ENCODE peak calls at places on chromosomes 7 and 10, in six cellular contexts. R is T-helper 1 cell, M is GM03348, U is nucleus accumbens, O is cardiac muscle cell, P is amniotic stem cell. H is an unnamed sample.

GRCh38 chr7:33854951-33855350 is 50.4 kb upstream of the BMPER start:
- DNase-seq in O (peak; percentile 57), U (no peak), P (no peak), M (peak; percentile 74), R (no peak), H (no peak)

GRCh38 chr7:116353614-116354013 is 143.3 kb downstream of the TES start:
- DNase-seq in O (peak; percentile 71), M (no peak), R (no peak), U (no peak), P (no peak), H (no peak)

GRCh38 chr7:137919987-137920386 is 73.2 kb upstream of the DGKI start:
- DNase-seq in P (no peak), U (no peak), O (no peak), R (no peak), M (no peak), H (no peak)

GRCh38 chr7:2059964-2060700 is 172.6 kb downstream of the MAD1L1 start:
- DNase-seq in O (no peak), P (no peak), R (no peak), M (no peak), U (no peak), H (no peak)

GRCh38 chr10:62610649-62611229 is 193.8 kb upstream of the ADO start:
- DNase-seq in M (peak; percentile 85), O (peak; percentile 74), P (peak; percentile 1), R (peak; percentile 35), U (peak; percentile 18), H (no peak)

GRCh38 chr7:139916717-139917395 is 87.8 kb downstream of the TBXAS1 start:
- DNase-seq in U (no peak), P (no peak), O (no peak), R (no peak), M (no peak), H (no peak)

GRCh38 chr10:77680811-77681210 is 43.2 kb upstream of the KCNMA1 start:
- DNase-seq in R (no peak), O (no peak), M (no peak), P (no peak), U (no peak), H (no peak)

GRCh38 chr10:113745374-113745773 is 6.1 kb upstream of the PLEKHS1 start:
- DNase-seq in R (no peak), O (no peak), U (no peak), M (no peak), P (no peak), H (no peak)

GRCh38 chr7:155524018-155524556 is 22.3 kb downstream of the CNPY1 start:
- DNase-seq in R (no peak), M (no peak), U (no peak), O (no peak), P (no peak), H (no peak)

GRCh38 chr10:45181483-45181882 is 133.9 kb downstream of the OR13A1 start:
- DNase-seq in M (peak; percentile 61), R (no peak), O (peak; percentile 92), P (no peak), U (no peak), H (no peak)

GRCh38 chr7:3722396-3722846 is 421.4 kb downstream of the SDK1 start:
- DNase-seq in P (no peak), U (peak; percentile 33), M (no peak), O (peak; percentile 2), R (no peak), H (peak; percentile 13)

GRCh38 chr10:13100349-13101294 is 659 bp downstream of the OPTN start:
- DNase-seq in M (peak; percentile 36), O (peak; percentile 31), P (no peak), U (peak; percentile 36), R (no peak), H (no peak)

GRCh38 chr10:36531621-36532020 is 593.8 kb upstream of the ANKRD30A start:
- DNase-seq in M (no peak), R (no peak), U (no peak), O (no peak), P (no peak), H (no peak)

GRCh38 chr10:66215005-66215404 is 710.8 kb upstream of the LRRTM3 start:
- DNase-seq in M (peak; percentile 4), R (no peak), U (no peak), O (no peak), P (no peak), H (no peak)

GRCh38 chr10:554182-554848 is 135.2 kb downstream of the DIP2C start:
- DNase-seq in M (no peak), R (no peak), O (peak; percentile 12), U (no peak), P (no peak), H (no peak)

GRCh38 chr7:36129048-36129534 is 24.0 kb upstream of the EEPD1 start:
- DNase-seq in P (no peak), O (peak; percentile 65), M (peak; percentile 38), R (no peak), U (no peak), H (peak; percentile 9)

GRCh38 chr10:35353805-35354204 is 17.5 kb downstream of the CCNY start:
- DNase-seq in U (no peak), M (no peak), O (no peak), P (no peak), R (no peak), H (no peak)

GRCh38 chr10:49257159-49257558 is 41.8 kb upstream of the C10orf71 start:
- DNase-seq in R (no peak), M (no peak), O (no peak), P (no peak), U (no peak), H (no peak)

GRCh38 chr7:103605640-103606039 is 159.6 kb upstream of the SLC26A5 start:
- DNase-seq in M (no peak), O (no peak), R (no peak), P (no peak), U (no peak), H (no peak)

GRCh38 chr10:90856261-90856660 is 1.6 kb downstream of the HTR7 start:
- DNase-seq in U (no peak), P (no peak), O (peak; percentile 58), R (no peak), M (no peak), H (no peak)

GRCh38 chr10:77043364-77043763 is 594.2 kb downstream of the KCNMA1 start:
- DNase-seq in P (no peak), M (no peak), O (no peak), U (no peak), R (no peak), H (no peak)

GRCh38 chr10:102267748-102268147 is 22.4 kb downstream of the GBF1 start:
- DNase-seq in U (no peak), M (peak; percentile 50), R (no peak), O (peak; percentile 60), P (peak; percentile 38), H (peak; percentile 36)

GRCh38 chr7:25662881-25663588 is 434.7 kb upstream of the NPVF start:
- DNase-seq in R (no peak), M (no peak), U (no peak), P (no peak), O (no peak), H (no peak)

GRCh38 chr10:43264324-43264986 is 2.4 kb downstream of the RASGEF1A start:
- DNase-seq in M (no peak), U (no peak), O (no peak), P (no peak), R (no peak), H (no peak)